ENCODE peak calls at places on chromosomes 7 and 10, in seven cellular contexts. O, N, P, D, V, Z and X are unnamed samples.

GRCh38 chr10:16049050-16049449 is 188.7 kb upstream of the MINDY3 start:
- DNase-seq in D (no peak), V (no peak), P (no peak), Z (no peak), N (no peak), O (no peak), X (no peak)

GRCh38 chr7:149427096-149427680 is 33.7 kb downstream of the ZNF777 start:
- DNase-seq in V (no peak), O (no peak), N (no peak), Z (no peak), P (peak), D (no peak), X (no peak)

GRCh38 chr10:110305767-110306451 is 1.2 kb upstream of the SMNDC1 start:
- DNase-seq in Z (peak), N (peak), D (peak), O (peak), V (no peak), P (peak), X (peak)

GRCh38 chr7:50310361-50310760 is 5.8 kb downstream of the IKZF1 start:
- DNase-seq in O (no peak), N (no peak), D (no peak), V (no peak), Z (no peak), P (no peak), X (no peak)

GRCh38 chr10:12785338-12785934 is 216.1 kb downstream of the CCDC3 start:
- DNase-seq in P (no peak), D (no peak), V (no peak), Z (no peak), O (no peak), N (no peak), X (peak)

GRCh38 chr10:79452174-79452611 is 6.8 kb upstream of the ZCCHC24 start:
- DNase-seq in N (no peak), V (no peak), D (no peak), Z (no peak), P (no peak), O (no peak), X (no peak)

GRCh38 chr10:5557040-5557721 is 32.4 kb downstream of the CALML3 start:
- DNase-seq in D (no peak), V (no peak), N (no peak), O (no peak), P (no peak), Z (no peak), X (no peak)

GRCh38 chr7:13603661-13604060 is 385.8 kb downstream of the ETV1 start:
- DNase-seq in O (no peak), V (no peak), N (no peak), P (no peak), D (no peak), Z (no peak), X (no peak)

GRCh38 chr7:95871078-95871848 is 98.9 kb downstream of the DYNC1I1 start:
- DNase-seq in Z (peak), N (no peak), P (peak), D (peak), O (peak), V (no peak), X (peak)

GRCh38 chr7:100158229-100159098 is at the start of gene TRAPPC14:
- DNase-seq in V (peak), Z (peak), O (no peak), P (peak), D (peak), N (no peak), X (peak)

GRCh38 chr7:28328822-28329615 is 83.3 kb upstream of the CREB5 start:
- DNase-seq in V (no peak), O (no peak), D (no peak), P (no peak), Z (no peak), N (no peak), X (no peak)

GRCh38 chr7:112009081-112009480 is 197.1 kb downstream of the DOCK4 start:
- DNase-seq in Z (peak), V (no peak), D (no peak), P (no peak), N (no peak), O (no peak), X (no peak)

GRCh38 chr10:60778978-60779668 is 845 bp downstream of the CDK1 start:
- DNase-seq in P (no peak), O (no peak), D (no peak), N (no peak), V (no peak), Z (no peak), X (peak)

GRCh38 chr10:107653832-107654287 is 489.4 kb upstream of the SORCS1 start:
- DNase-seq in Z (no peak), O (no peak), V (no peak), D (no peak), P (no peak), N (peak), X (peak)

GRCh38 chr7:103521917-103522316 is 75.9 kb upstream of the SLC26A5 start:
- DNase-seq in D (no peak), N (no peak), Z (no peak), P (no peak), O (no peak), V (no peak), X (no peak)

GRCh38 chr10:35643151-35643975 is 1.3 kb upstream of the FZD8 start:
- DNase-seq in N (no peak), V (no peak), D (peak), P (peak), O (no peak), Z (no peak), X (peak)

GRCh38 chr10:14074062-14074884 is 256.5 kb downstream of the FRMD4A start:
- DNase-seq in P (peak), V (no peak), O (peak), Z (peak), D (no peak), N (no peak), X (peak)

GRCh38 chr10:101441539-101442455 is 87.8 kb downstream of the BTRC start:
- DNase-seq in Z (peak), P (peak), N (no peak), O (peak), D (peak), V (no peak), X (peak)

GRCh38 chr7:19522486-19522885 is 186.4 kb downstream of the POLR1F start:
- DNase-seq in V (no peak), Z (no peak), D (no peak), P (no peak), N (no peak), O (no peak), X (no peak)

GRCh38 chr7:138166681-138167080 is 90.4 kb downstream of the AKR1D1 start:
- DNase-seq in P (no peak), V (no peak), Z (no peak), D (no peak), O (no peak), N (no peak), X (no peak)

GRCh38 chr10:123150986-123151738 is 3.0 kb upstream of the BUB3 start:
- DNase-seq in D (no peak), V (no peak), O (no peak), N (no peak), Z (no peak), P (peak), X (peak)

GRCh38 chr7:132480534-132480933 is 95.7 kb downstream of the PLXNA4 start:
- DNase-seq in N (no peak), P (no peak), O (no peak), Z (no peak), D (no peak), V (no peak), X (no peak)

GRCh38 chr7:118609207-118609606 is 384.7 kb downstream of the ANKRD7 start:
- DNase-seq in P (no peak), O (no peak), N (no peak), V (no peak), Z (no peak), D (no peak), X (no peak)

GRCh38 chr7:27611043-27611442 is 51.6 kb downstream of the HIBADH start:
- DNase-seq in N (no peak), O (no peak), P (no peak), Z (no peak), V (no peak), D (no peak), X (no peak)

GRCh38 chr7:90825779-90826178 is 229.7 kb downstream of the CDK14 start:
- DNase-seq in N (no peak), Z (no peak), V (no peak), O (no peak), D (no peak), P (no peak), X (no peak)

GRCh38 chr7:156176039-156176438 is 363.8 kb upstream of the SHH start:
- DNase-seq in Z (no peak), V (no peak), P (no peak), D (no peak), N (no peak), O (no peak), X (no peak)

GRCh38 chr10:34024708-34025425 is 690.4 kb upstream of the NRP1 start:
- DNase-seq in V (no peak), D (peak), Z (no peak), P (no peak), N (no peak), O (peak), X (no peak)

GRCh38 chr7:152891837-152892236 is 132.3 kb downstream of the ACTR3B start:
- DNase-seq in N (no peak), O (no peak), V (no peak), P (no peak), Z (no peak), D (no peak), X (no peak)

GRCh38 chr7:152176797-152177196 is 151.3 kb downstream of the GALNT11 start:
- DNase-seq in N (peak), V (no peak), Z (no peak), D (no peak), O (no peak), P (no peak), X (no peak)

GRCh38 chr7:100779359-100779758 is 46.0 kb downstream of the ZAN start:
- DNase-seq in D (peak), P (peak), V (no peak), N (no peak), Z (no peak), O (no peak), X (no peak)

GRCh38 chr7:21067216-21067615 is 280.5 kb upstream of the SP8 start:
- DNase-seq in O (no peak), D (no peak), N (no peak), Z (no peak), V (no peak), P (no peak), X (no peak)

GRCh38 chr7:30450123-30450982 is 28.2 kb downstream of the NOD1 start:
- DNase-seq in D (no peak), V (no peak), O (no peak), Z (no peak), N (no peak), P (no peak), X (no peak)

GRCh38 chr7:134729895-134730294 is 49.5 kb upstream of the CALD1 start:
- DNase-seq in N (no peak), V (no peak), O (no peak), D (no peak), P (no peak), Z (no peak), X (no peak)

GRCh38 chr10:131666091-131666490 is 234.7 kb upstream of the PPP2R2D start:
- DNase-seq in O (no peak), P (no peak), Z (no peak), V (no peak), N (no peak), D (no peak), X (no peak)

GRCh38 chr7:35993663-35994622 is 159.1 kb upstream of the EEPD1 start:
- DNase-seq in N (no peak), V (no peak), Z (peak), D (no peak), O (no peak), P (no peak), X (peak)

GRCh38 chr7:80699656-80700318 is 61.3 kb downstream of the CD36 start:
- DNase-seq in O (no peak), Z (no peak), D (no peak), P (no peak), N (no peak), V (no peak), X (no peak)

GRCh38 chr10:68423522-68423921 is 16.4 kb upstream of the RUFY2 start:
- DNase-seq in N (no peak), Z (no peak), O (no peak), V (no peak), D (no peak), P (no peak), X (no peak)

DNA sequence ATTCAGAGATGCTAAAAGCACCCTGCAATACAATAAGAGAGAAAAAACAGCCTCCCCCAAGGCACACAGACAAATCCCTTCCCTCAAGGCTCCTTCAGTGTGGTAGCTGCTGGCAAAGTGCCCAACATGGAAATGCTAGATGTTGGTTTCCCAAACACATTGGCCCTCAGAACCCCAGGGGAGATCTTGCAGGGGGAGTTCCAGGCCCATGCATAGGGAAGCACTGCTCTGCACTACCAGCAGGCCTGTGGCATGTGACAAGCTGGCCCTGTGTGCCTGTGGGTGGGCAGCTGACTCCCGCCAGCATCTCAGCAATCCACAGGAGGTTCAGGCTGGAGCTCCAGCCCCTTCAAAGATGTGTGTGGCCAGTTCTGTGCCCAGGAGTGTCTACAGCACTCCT is 16.8 kb upstream of the CSGALNACT2 start:
- DNase-seq in V (no peak), Z (no peak), D (no peak), O (no peak), P (no peak), N (no peak), X (no peak)
- TF ChIP-seq JUND in V (no peak), Z (no peak), D (no peak), O (no peak), P (no peak), N (no peak), X (no peak)

DNA sequence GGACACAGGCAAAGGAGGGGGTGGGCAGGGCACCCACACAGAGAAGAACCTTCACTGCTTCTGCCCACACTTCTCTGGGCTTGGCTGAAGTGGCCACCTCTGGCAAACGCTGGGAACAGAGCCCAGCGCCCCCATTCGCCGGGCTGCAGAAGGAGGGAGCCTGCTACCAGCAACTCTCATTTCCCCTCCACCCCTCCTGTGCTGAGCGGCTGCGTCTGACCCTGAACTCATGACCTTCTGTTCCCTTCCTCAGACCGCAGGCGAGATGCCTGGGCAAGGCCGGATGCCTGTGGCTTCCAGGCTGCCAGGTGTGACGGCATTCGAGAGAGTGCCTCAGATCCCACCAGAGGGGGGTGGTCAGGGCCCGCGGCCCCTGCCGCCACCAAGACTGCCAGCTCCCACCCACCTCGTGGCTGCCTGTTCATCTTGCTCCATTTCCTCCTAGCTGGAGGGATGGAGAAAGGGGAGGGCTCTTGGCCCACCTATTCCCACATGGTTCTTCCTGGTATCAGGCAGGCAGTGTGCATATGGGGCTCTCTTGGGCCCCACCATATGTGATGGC is 19.8 kb downstream of the DNAJB12 start:
- DNase-seq in P (peak), N (peak), O (no peak), V (no peak), D (no peak), Z (peak), X (no peak)
- TF ChIP-seq JUND in P (no peak), N (peak), O (no peak), V (no peak), D (no peak), Z (peak), X (no peak)

DNA sequence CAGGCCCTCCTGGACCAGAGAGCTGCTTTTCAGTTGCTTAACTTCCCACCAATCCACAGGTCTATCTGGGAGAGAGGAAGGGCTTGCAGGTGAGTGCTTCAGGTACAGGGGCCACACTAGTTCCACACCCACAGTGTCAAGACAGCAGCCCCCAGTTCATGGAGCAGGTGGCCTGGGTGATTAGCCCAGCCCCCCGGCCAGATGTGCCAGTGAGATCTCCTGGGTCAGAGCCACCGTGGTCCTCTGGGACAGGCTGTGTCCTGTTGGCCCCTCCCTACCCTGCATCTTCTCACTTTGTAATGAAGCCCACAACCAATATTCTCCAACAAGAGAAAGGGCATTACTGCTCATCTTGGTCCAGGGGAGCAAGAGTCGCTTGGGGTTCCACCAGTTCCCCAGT is 30.6 kb downstream of the DRGX start:
- DNase-seq in O (no peak), Z (no peak), N (no peak), V (no peak), D (no peak), P (no peak), X (no peak)
- TF ChIP-seq JUND in O (no peak), Z (no peak), N (no peak), V (no peak), D (no peak), P (no peak), X (no peak)

GRCh38 chr7:33751395-33751794 is 153.9 kb upstream of the BMPER start:
- DNase-seq in D (no peak), P (no peak), V (no peak), O (no peak), N (no peak), Z (peak), X (no peak)

GRCh38 chr7:33753881-33754525 is 151.3 kb upstream of the BMPER start:
- DNase-seq in N (no peak), O (no peak), Z (no peak), D (no peak), V (no peak), P (no peak), X (no peak)

GRCh38 chr7:33757563-33758165 is 147.7 kb upstream of the BMPER start:
- DNase-seq in D (peak), N (no peak), P (peak), O (no peak), V (no peak), Z (peak), X (peak)

GRCh38 chr7:33757050-33757449 is 148.3 kb upstream of the BMPER start:
- DNase-seq in N (no peak), P (no peak), D (no peak), V (no peak), O (no peak), Z (no peak), X (no peak)

DNA sequence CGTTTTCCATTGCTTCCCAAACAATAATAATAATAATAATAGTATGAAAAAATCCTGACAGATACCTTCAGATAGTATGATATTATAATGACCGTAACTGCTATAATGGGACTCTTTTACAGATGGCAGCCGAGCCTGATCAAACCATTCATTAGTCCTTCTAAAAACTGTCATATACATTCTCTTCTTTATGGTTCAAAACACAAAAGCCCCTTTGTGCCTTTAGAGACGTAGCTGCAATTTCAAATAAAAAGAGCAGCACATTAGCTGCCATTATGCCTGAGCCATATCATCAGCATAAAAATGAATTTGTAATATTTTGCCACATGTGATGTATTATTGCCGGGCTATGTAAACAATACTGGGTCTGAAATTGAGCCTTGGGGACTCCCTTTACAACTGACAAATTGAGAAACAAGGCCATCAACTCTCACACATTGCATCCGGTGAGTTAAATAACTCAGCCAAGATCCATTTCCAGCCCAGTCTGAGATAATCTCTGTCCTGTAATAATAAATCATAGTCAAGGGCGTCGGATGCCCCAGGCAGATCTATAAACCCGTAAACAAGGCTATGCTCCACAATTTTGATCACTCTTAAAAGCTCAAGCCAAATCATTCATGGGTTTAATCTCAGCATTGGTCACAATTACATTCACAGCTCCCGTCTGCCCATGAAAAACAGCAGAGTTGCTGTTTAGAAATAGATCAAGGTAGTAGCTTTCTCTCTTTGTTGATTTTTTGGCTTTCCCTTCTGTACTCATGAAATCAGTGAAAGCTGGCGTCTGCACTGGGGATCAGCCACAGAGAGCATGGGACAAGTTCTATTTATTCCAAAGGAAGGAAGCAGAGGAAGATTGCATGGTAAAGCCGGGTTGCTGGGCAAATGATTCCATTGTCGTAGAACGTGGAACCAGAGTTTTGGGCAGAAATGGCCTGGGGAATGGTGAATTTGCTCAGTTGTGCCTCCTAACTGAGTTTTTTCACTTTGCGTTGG is 150.1 kb upstream of the BMPER start:
- DNase-seq in O (no peak), V (no peak), Z (no peak), D (no peak), N (no peak), P (peak), X (no peak)
- TF ChIP-seq JUND in O (no peak), V (no peak), Z (no peak), D (no peak), N (no peak), P (no peak), X (no peak)

DNA sequence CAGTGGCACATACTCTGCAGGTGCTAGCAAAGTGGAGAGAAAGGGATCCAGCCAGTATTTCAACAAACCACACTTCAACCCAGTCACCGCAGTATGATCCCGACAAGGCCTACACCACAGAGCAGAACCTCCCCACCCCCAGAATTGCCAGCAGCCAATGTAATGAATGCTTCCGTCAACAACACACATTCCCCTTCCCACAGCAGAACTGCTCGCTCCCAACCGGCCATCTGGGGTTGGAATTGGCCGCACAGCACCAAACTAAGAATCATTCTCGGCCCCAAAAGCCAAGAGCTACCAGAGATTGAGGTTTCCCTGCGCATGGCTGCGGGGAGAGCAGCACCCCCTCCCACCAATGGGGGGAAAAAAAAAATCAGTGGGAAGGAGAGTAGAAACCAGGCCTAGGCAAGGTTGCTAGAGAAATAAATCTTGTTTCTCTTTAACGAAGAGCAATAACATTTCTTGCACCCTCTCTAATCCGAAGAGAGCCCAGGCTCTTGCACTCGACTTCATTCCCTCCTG is 1.1 kb downstream of the WASL start:
- DNase-seq in V (peak), Z (peak), D (peak), P (peak), N (no peak), O (peak), X (peak)
- TF ChIP-seq JUND in V (no peak), Z (no peak), D (peak), P (no peak), N (no peak), O (no peak), X (no peak)